ENCODE peak calls at places on chromosomes 3 and 15, in seven cellular contexts. One of them, this sample, is unnamed.

GRCh38 chr3:32146669-32147315 is 40.4 kb downstream of the GPD1L start:
- DNase-seq in WTC11: no peak
- DNase-seq in HFF-Myc: no peak
- DNase-seq in heart right ventricle: no peak
- DNase-seq in RWPE1: no peak
- DNase-seq in psoas muscle: no peak
- DNase-seq in GM20000: no peak
- DNase-seq in this sample: no peak

GRCh38 chr3:195881276-195881988 is 26.9 kb downstream of the TNK2 start:
- DNase-seq in WTC11: no peak
- DNase-seq in RWPE1: no peak
- DNase-seq in heart right ventricle: no peak
- DNase-seq in psoas muscle: no peak
- DNase-seq in HFF-Myc: no peak
- DNase-seq in GM20000: no peak
- DNase-seq in this sample: no peak

GRCh38 chr15:31034152-31034551 is 42.7 kb upstream of the MTMR10 start:
- DNase-seq in psoas muscle: no peak
- DNase-seq in RWPE1: no peak
- DNase-seq in GM20000: no peak
- DNase-seq in WTC11: no peak
- DNase-seq in heart right ventricle: no peak
- DNase-seq in HFF-Myc: no peak
- DNase-seq in this sample: no peak

GRCh38 chr3:125622381-125622788 is 27.1 kb upstream of the OSBPL11 start:
- DNase-seq in WTC11: no peak
- DNase-seq in HFF-Myc: no peak
- DNase-seq in RWPE1: no peak
- DNase-seq in GM20000: no peak
- DNase-seq in heart right ventricle: peak
- DNase-seq in psoas muscle: peak
- DNase-seq in this sample: no peak

GRCh38 chr3:9715764-9716437 is 12.3 kb downstream of the CPNE9 start:
- DNase-seq in GM20000: no peak
- DNase-seq in WTC11: no peak
- DNase-seq in psoas muscle: peak
- DNase-seq in RWPE1: peak
- DNase-seq in HFF-Myc: peak
- DNase-seq in heart right ventricle: peak
- DNase-seq in this sample: peak

GRCh38 chr3:132332082-132332964 is 15.1 kb downstream of the ACP3 start:
- DNase-seq in heart right ventricle: no peak
- DNase-seq in GM20000: no peak
- DNase-seq in WTC11: no peak
- DNase-seq in RWPE1: no peak
- DNase-seq in HFF-Myc: no peak
- DNase-seq in psoas muscle: no peak
- DNase-seq in this sample: no peak

GRCh38 chr15:29740692-29741311 is 81.5 kb downstream of the TJP1 start:
- DNase-seq in RWPE1: no peak
- DNase-seq in psoas muscle: no peak
- DNase-seq in heart right ventricle: no peak
- DNase-seq in HFF-Myc: no peak
- DNase-seq in WTC11: no peak
- DNase-seq in GM20000: no peak
- DNase-seq in this sample: no peak

GRCh38 chr3:12471228-12471627 is 13.1 kb upstream of the TSEN2 start:
- DNase-seq in psoas muscle: no peak
- DNase-seq in RWPE1: peak
- DNase-seq in WTC11: no peak
- DNase-seq in GM20000: no peak
- DNase-seq in HFF-Myc: no peak
- DNase-seq in heart right ventricle: no peak
- DNase-seq in this sample: no peak

GRCh38 chr15:31802761-31803160 is 227.6 kb upstream of the CHRNA7 start:
- DNase-seq in HFF-Myc: no peak
- DNase-seq in RWPE1: no peak
- DNase-seq in heart right ventricle: no peak
- DNase-seq in WTC11: no peak
- DNase-seq in psoas muscle: no peak
- DNase-seq in GM20000: no peak
- DNase-seq in this sample: no peak

GRCh38 chr3:15979490-15979889 is 181.7 kb upstream of the ANKRD28 start:
- DNase-seq in psoas muscle: no peak
- DNase-seq in heart right ventricle: no peak
- DNase-seq in HFF-Myc: no peak
- DNase-seq in GM20000: no peak
- DNase-seq in WTC11: no peak
- DNase-seq in RWPE1: no peak
- DNase-seq in this sample: no peak

GRCh38 chr3:32297366-32297765 is 58.9 kb downstream of the CMTM8 start:
- DNase-seq in WTC11: no peak
- DNase-seq in HFF-Myc: no peak
- DNase-seq in RWPE1: no peak
- DNase-seq in heart right ventricle: no peak
- DNase-seq in psoas muscle: no peak
- DNase-seq in GM20000: no peak
- DNase-seq in this sample: no peak

GRCh38 chr3:108119398-108120109 is 28.7 kb upstream of the CD47 start:
- DNase-seq in heart right ventricle: no peak
- DNase-seq in GM20000: no peak
- DNase-seq in RWPE1: no peak
- DNase-seq in WTC11: no peak
- DNase-seq in psoas muscle: no peak
- DNase-seq in HFF-Myc: no peak
- DNase-seq in this sample: no peak

GRCh38 chr3:187296058-187296457 is 4.5 kb upstream of the MASP1 start:
- DNase-seq in psoas muscle: no peak
- DNase-seq in WTC11: no peak
- DNase-seq in GM20000: no peak
- DNase-seq in RWPE1: no peak
- DNase-seq in heart right ventricle: no peak
- DNase-seq in HFF-Myc: no peak
- DNase-seq in this sample: no peak

GRCh38 chr3:114205541-114205940 is 26.7 kb upstream of the DRD3 start:
- DNase-seq in GM20000: no peak
- DNase-seq in heart right ventricle: no peak
- DNase-seq in psoas muscle: no peak
- DNase-seq in HFF-Myc: no peak
- DNase-seq in RWPE1: no peak
- DNase-seq in WTC11: no peak
- DNase-seq in this sample: no peak

GRCh38 chr3:69408542-69408941 is 22.7 kb upstream of the FRMD4B start:
- DNase-seq in WTC11: no peak
- DNase-seq in heart right ventricle: no peak
- DNase-seq in GM20000: no peak
- DNase-seq in HFF-Myc: no peak
- DNase-seq in psoas muscle: no peak
- DNase-seq in RWPE1: no peak
- DNase-seq in this sample: no peak

GRCh38 chr15:89167267-89168176 is 53.9 kb downstream of the RLBP1 start:
- DNase-seq in HFF-Myc: peak
- DNase-seq in heart right ventricle: no peak
- DNase-seq in RWPE1: peak
- DNase-seq in GM20000: peak
- DNase-seq in WTC11: no peak
- DNase-seq in psoas muscle: peak
- DNase-seq in this sample: peak

GRCh38 chr3:172629470-172629869 is 81.4 kb downstream of the NCEH1 start:
- DNase-seq in psoas muscle: no peak
- DNase-seq in RWPE1: no peak
- DNase-seq in HFF-Myc: no peak
- DNase-seq in GM20000: no peak
- DNase-seq in heart right ventricle: no peak
- DNase-seq in WTC11: no peak
- DNase-seq in this sample: no peak

GRCh38 chr3:50630916-50631315 is 14.0 kb downstream of the MAPKAPK3 start:
- DNase-seq in HFF-Myc: no peak
- DNase-seq in WTC11: no peak
- DNase-seq in psoas muscle: no peak
- DNase-seq in heart right ventricle: no peak
- DNase-seq in GM20000: no peak
- DNase-seq in RWPE1: no peak
- DNase-seq in this sample: no peak

GRCh38 chr15:91132079-91132478 is 32.0 kb downstream of the SV2B start:
- DNase-seq in psoas muscle: no peak
- DNase-seq in heart right ventricle: no peak
- DNase-seq in RWPE1: no peak
- DNase-seq in HFF-Myc: no peak
- DNase-seq in WTC11: no peak
- DNase-seq in GM20000: no peak
- DNase-seq in this sample: no peak

GRCh38 chr15:61237400-61237799 is 8.3 kb upstream of the RORA start:
- DNase-seq in RWPE1: no peak
- DNase-seq in heart right ventricle: no peak
- DNase-seq in HFF-Myc: no peak
- DNase-seq in WTC11: no peak
- DNase-seq in psoas muscle: no peak
- DNase-seq in GM20000: no peak
- DNase-seq in this sample: no peak

GRCh38 chr3:124117486-124117885 is 125.6 kb upstream of the ROPN1 start:
- DNase-seq in HFF-Myc: no peak
- DNase-seq in RWPE1: no peak
- DNase-seq in heart right ventricle: no peak
- DNase-seq in GM20000: no peak
- DNase-seq in psoas muscle: no peak
- DNase-seq in WTC11: no peak
- DNase-seq in this sample: no peak

GRCh38 chr3:69095636-69096035 is 10.9 kb downstream of the ARL6IP5 start:
- DNase-seq in GM20000: no peak
- DNase-seq in HFF-Myc: no peak
- DNase-seq in WTC11: no peak
- DNase-seq in RWPE1: no peak
- DNase-seq in heart right ventricle: no peak
- DNase-seq in psoas muscle: no peak
- DNase-seq in this sample: no peak

GRCh38 chr15:40334941-40335795 is 5.6 kb downstream of the CCDC9B start:
- DNase-seq in heart right ventricle: no peak
- DNase-seq in WTC11: no peak
- DNase-seq in psoas muscle: no peak
- DNase-seq in GM20000: no peak
- DNase-seq in RWPE1: no peak
- DNase-seq in HFF-Myc: no peak
- DNase-seq in this sample: no peak

GRCh38 chr3:113043686-113044085 is 52.9 kb downstream of the GTPBP8 start:
- DNase-seq in heart right ventricle: no peak
- DNase-seq in GM20000: no peak
- DNase-seq in WTC11: no peak
- DNase-seq in HFF-Myc: no peak
- DNase-seq in psoas muscle: no peak
- DNase-seq in RWPE1: no peak
- DNase-seq in this sample: no peak

GRCh38 chr15:55846108-55846707 is 103.3 kb upstream of the PRTG start:
- DNase-seq in HFF-Myc: peak
- DNase-seq in RWPE1: peak
- DNase-seq in heart right ventricle: no peak
- DNase-seq in psoas muscle: no peak
- DNase-seq in GM20000: peak
- DNase-seq in WTC11: peak
- DNase-seq in this sample: peak

GRCh38 chr3:67489816-67490215 is 164.6 kb downstream of the SUCLG2 start:
- DNase-seq in heart right ventricle: no peak
- DNase-seq in HFF-Myc: no peak
- DNase-seq in GM20000: no peak
- DNase-seq in WTC11: no peak
- DNase-seq in RWPE1: no peak
- DNase-seq in psoas muscle: no peak
- DNase-seq in this sample: no peak

GRCh38 chr3:135504084-135504685 is 461.3 kb upstream of the PPP2R3A start:
- DNase-seq in psoas muscle: no peak
- DNase-seq in GM20000: no peak
- DNase-seq in RWPE1: no peak
- DNase-seq in HFF-Myc: no peak
- DNase-seq in heart right ventricle: no peak
- DNase-seq in WTC11: no peak
- DNase-seq in this sample: no peak
- TF ChIP-seq CTCF in psoas muscle: no peak
- TF ChIP-seq CTCF in GM20000: no peak
- TF ChIP-seq CTCF in RWPE1: no peak
- TF ChIP-seq CTCF in HFF-Myc: no peak
- TF ChIP-seq CTCF in heart right ventricle: no peak
- TF ChIP-seq CTCF in WTC11: peak
- TF ChIP-seq CTCF in this sample: no peak

GRCh38 chr15:44711089-44711355 is at the start of gene PATL2:
- DNase-seq in GM20000: no peak
- DNase-seq in WTC11: no peak
- DNase-seq in heart right ventricle: no peak
- DNase-seq in psoas muscle: no peak
- DNase-seq in RWPE1: no peak
- DNase-seq in HFF-Myc: no peak
- DNase-seq in this sample: no peak
- TF ChIP-seq CTCF in GM20000: no peak
- TF ChIP-seq CTCF in WTC11: no peak
- TF ChIP-seq CTCF in heart right ventricle: no peak
- TF ChIP-seq CTCF in psoas muscle: no peak
- TF ChIP-seq CTCF in RWPE1: no peak
- TF ChIP-seq CTCF in HFF-Myc: no peak
- TF ChIP-seq CTCF in this sample: no peak

DNA sequence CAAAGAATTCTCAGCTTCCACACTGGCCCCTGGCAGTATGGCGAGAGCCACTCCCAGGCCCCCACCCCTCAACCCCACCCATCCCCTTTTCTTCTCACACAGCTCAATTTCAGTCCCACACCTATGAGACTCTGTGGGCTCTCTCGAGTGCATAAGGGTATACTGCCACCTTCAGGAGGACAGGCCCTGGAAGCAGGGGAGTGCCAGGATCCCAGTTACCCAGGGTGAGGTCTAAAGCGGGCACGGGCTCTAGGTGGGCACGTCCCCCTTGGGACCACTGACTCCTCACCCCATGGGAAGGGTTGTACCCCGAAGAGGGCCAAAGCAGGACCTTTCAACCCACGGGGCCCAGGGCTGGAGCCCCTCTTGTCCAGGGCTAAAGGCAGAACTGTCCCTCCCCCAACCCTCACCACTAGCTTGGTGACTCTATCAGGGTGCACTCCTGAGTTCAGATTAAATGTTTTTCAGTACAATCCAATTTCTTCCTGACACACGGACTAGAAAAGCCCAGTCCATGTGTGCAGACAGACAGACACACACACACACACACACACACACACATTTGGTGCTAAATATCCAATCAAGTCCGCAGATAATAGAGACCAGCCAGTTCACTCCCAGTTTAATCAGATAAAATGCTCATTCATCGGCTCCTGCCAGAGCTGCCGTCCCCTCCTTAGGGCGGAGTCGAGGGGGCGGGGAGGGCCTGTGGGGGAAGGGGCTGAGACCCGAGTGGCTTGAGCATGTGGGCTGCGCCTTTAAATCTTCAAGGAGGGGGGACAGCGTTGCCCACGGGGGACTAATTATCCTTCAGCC is 59.4 kb downstream of the CYP11A1 start:
- DNase-seq in GM20000: peak
- DNase-seq in RWPE1: peak
- DNase-seq in HFF-Myc: no peak
- DNase-seq in heart right ventricle: peak
- DNase-seq in WTC11: peak
- DNase-seq in psoas muscle: no peak
- DNase-seq in this sample: no peak
- TF ChIP-seq CTCF in GM20000: peak
- TF ChIP-seq CTCF in RWPE1: peak
- TF ChIP-seq CTCF in HFF-Myc: peak
- TF ChIP-seq CTCF in heart right ventricle: peak
- TF ChIP-seq CTCF in WTC11: peak
- TF ChIP-seq CTCF in psoas muscle: peak
- TF ChIP-seq CTCF in this sample: peak

GRCh38 chr3:80559701-80560100 is 791.9 kb upstream of the ROBO1 start:
- DNase-seq in WTC11: no peak
- DNase-seq in psoas muscle: no peak
- DNase-seq in HFF-Myc: no peak
- DNase-seq in heart right ventricle: no peak
- DNase-seq in RWPE1: no peak
- DNase-seq in GM20000: no peak
- DNase-seq in this sample: no peak
- TF ChIP-seq CTCF in WTC11: no peak
- TF ChIP-seq CTCF in psoas muscle: no peak
- TF ChIP-seq CTCF in HFF-Myc: no peak
- TF ChIP-seq CTCF in heart right ventricle: no peak
- TF ChIP-seq CTCF in RWPE1: no peak
- TF ChIP-seq CTCF in GM20000: no peak
- TF ChIP-seq CTCF in this sample: no peak